ENCODE peak calls at places on chromosomes 5 and 9, in seven cellular contexts. U, B, T, K, G, A and W are unnamed samples.

GRCh38 chr9:7259544-7260241 is 501.9 kb downstream of the KDM4C start:
- DNase-seq in U (no peak), B (no peak), T (no peak), K (peak; percentile 43), G (no peak), A (peak; percentile 8), W (no peak)

GRCh38 chr9:5790923-5791322 is 42.0 kb downstream of the ERMP1 start:
- DNase-seq in U (no peak), B (no peak), T (no peak), K (no peak), G (no peak), A (no peak), W (no peak)

GRCh38 chr9:114775981-114776380 is 29.9 kb downstream of the TNFSF15 start:
- DNase-seq in U (no peak), B (no peak), T (no peak), K (peak; percentile 54), G (no peak), A (no peak), W (no peak)

GRCh38 chr5:79759436-79759835 is 69.8 kb downstream of the CMYA5 start:
- DNase-seq in U (peak; percentile 11), B (peak; percentile 74), T (no peak), K (no peak), G (no peak), A (no peak), W (no peak)

GRCh38 chr5:115627295-115627825 is 1.5 kb upstream of the TMED7 start:
- DNase-seq in U (no peak), B (no peak), T (no peak), K (no peak), G (no peak), A (no peak), W (no peak)

GRCh38 chr9:126615791-126616447 is 2.2 kb downstream of the LMX1B start:
- DNase-seq in U (no peak), B (no peak), T (peak; percentile 56), K (peak; percentile 68), G (no peak), A (no peak), W (no peak)

GRCh38 chr9:34333836-34334235 is 4.5 kb downstream of the NUDT2 start:
- DNase-seq in U (no peak), B (no peak), T (no peak), K (no peak), G (no peak), A (no peak), W (no peak)

GRCh38 chr9:116900543-116900942 is 213.4 kb downstream of the TRIM32 start:
- DNase-seq in U (no peak), B (no peak), T (peak; percentile 50), K (no peak), G (no peak), A (no peak), W (no peak)

GRCh38 chr5:32390819-32391591 is 53.5 kb downstream of the ZFR start:
- DNase-seq in U (peak; percentile 93), B (peak; percentile 95), T (no peak), K (no peak), G (no peak), A (peak; percentile 95), W (no peak)

GRCh38 chr5:169873642-169874041 is 106.7 kb downstream of the INSYN2B start:
- DNase-seq in U (peak; percentile 45), B (peak; percentile 67), T (no peak), K (no peak), G (no peak), A (peak; percentile 3), W (no peak)

GRCh38 chr9:91199739-91200497 is 161.8 kb downstream of the AUH start:
- DNase-seq in U (no peak), B (no peak), T (no peak), K (no peak), G (no peak), A (no peak), W (no peak)

GRCh38 chr9:79301549-79301948 is 270.2 kb upstream of the TLE4 start:
- DNase-seq in U (no peak), B (no peak), T (no peak), K (peak; percentile 44), G (no peak), A (peak; percentile 1), W (no peak)
- H2BK120ac ChIP-seq in U (no peak overlapping the region), B (no peak overlapping the region), T (no peak overlapping the region), K (no peak overlapping the region), G (no peak overlapping the region), A (no peak overlapping the region), W (no peak overlapping the region)

GRCh38 chr5:141393267-141393666 is 834 bp downstream of the PCDHGA8 start:
- DNase-seq in U (no peak), B (no peak), T (no peak), K (no peak), G (no peak), A (no peak), W (no peak)

GRCh38 chr5:141384471-141385267 is 2.1 kb downstream of the PCDHGA7 start:
- DNase-seq in U (no peak), B (no peak), T (no peak), K (no peak), G (no peak), A (no peak), W (no peak)

GRCh38 chr5:141392429-141393198 is at the start of gene PCDHGA8:
- DNase-seq in U (no peak), B (peak; percentile 49), T (no peak), K (no peak), G (no peak), A (no peak), W (no peak)

GRCh38 chr5:141389153-141390042 is 1.9 kb downstream of the PCDHGB4 start:
- DNase-seq in U (no peak), B (no peak), T (no peak), K (no peak), G (no peak), A (no peak), W (no peak)

GRCh38 chr5:141388661-141389060 is 1.2 kb downstream of the PCDHGB4 start:
- DNase-seq in U (no peak), B (no peak), T (no peak), K (no peak), G (no peak), A (no peak), W (no peak)
- H2BK120ac ChIP-seq in U (no peak overlapping the region), B (no peak overlapping the region), T (no peak overlapping the region), K (no peak overlapping the region), G (no peak overlapping the region), A (no peak overlapping the region), W (no peak overlapping the region)

GRCh38 chr9:130150779-130151381 is 21.3 kb upstream of the NCS1 start:
- DNase-seq in U (peak; percentile 60), B (peak; percentile 74), T (no peak), K (peak; percentile 86), G (no peak), A (peak; percentile 73), W (no peak)
- H2BK120ac ChIP-seq in U (no peak overlapping the region), B (peak overlapping the region; percentile 89), T (no peak overlapping the region), K (no peak overlapping the region), G (no peak overlapping the region), A (peak overlapping the region; percentile 100), W (no peak overlapping the region)

GRCh38 chr9:17130725-17131124 is 4.1 kb upstream of the CNTLN start:
- DNase-seq in U (no peak), B (no peak), T (no peak), K (no peak), G (no peak), A (no peak), W (no peak)
- H2BK120ac ChIP-seq in U (no peak overlapping the region), B (no peak overlapping the region), T (no peak overlapping the region), K (no peak overlapping the region), G (no peak overlapping the region), A (no peak overlapping the region), W (no peak overlapping the region)

GRCh38 chr5:130243641-130244040 is 339.4 kb downstream of the CHSY3 start:
- DNase-seq in U (no peak), B (no peak), T (peak; percentile 35), K (peak; percentile 48), G (no peak), A (no peak), W (no peak)
- H2BK120ac ChIP-seq in U (no peak overlapping the region), B (no peak overlapping the region), T (no peak overlapping the region), K (no peak overlapping the region), G (no peak overlapping the region), A (no peak overlapping the region), W (no peak overlapping the region)

GRCh38 chr5:60229786-60230185 is 336.3 kb upstream of the PDE4D start:
- DNase-seq in U (no peak), B (no peak), T (no peak), K (no peak), G (no peak), A (no peak), W (no peak)

GRCh38 chr5:60228676-60229075 is 335.1 kb upstream of the PDE4D start:
- DNase-seq in U (no peak), B (no peak), T (no peak), K (no peak), G (no peak), A (no peak), W (no peak)

DNA sequence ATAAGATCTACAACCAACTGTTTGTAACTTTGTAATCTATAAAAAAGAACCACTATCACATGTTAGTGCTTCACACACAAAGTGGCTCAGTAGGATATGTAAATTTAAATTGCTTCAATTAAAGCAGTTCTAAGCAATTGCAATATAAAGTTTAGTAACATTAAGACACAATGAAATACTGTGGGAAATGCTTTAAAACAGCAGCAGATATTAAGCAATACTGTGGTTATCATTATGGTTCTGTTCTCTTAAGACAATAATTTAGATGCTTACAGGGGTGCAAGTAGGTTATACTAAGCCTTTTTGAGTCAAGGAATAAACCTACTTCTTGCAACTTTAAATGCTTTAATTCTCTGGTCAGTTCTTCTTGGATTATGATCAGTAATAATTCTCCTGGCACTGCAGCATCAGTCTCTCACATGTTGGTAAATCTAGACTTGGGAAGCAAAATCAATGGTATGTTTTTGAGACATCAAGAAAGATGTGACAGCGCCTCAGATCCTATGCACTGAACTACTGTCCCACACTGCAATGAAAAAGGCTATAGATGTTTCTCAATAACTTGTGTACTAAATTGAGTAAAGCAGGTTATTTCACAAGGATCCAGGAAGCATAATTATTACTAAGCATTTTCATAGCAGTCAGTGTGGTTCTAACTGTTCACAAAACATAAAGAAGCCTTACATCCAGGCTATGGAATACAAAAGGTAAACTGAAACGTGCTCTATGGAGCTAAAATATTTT is 338.7 kb upstream of the PDE4D start:
- DNase-seq in U (no peak), B (no peak), T (no peak), K (no peak), G (no peak), A (no peak), W (no peak)
- H2BK120ac ChIP-seq in U (no peak overlapping the region), B (no peak overlapping the region), T (no peak overlapping the region), K (no peak overlapping the region), G (no peak overlapping the region), A (no peak overlapping the region), W (no peak overlapping the region)

GRCh38 chr9:82021198-82021597 is 32.6 kb downstream of the SPATA31D1 start:
- DNase-seq in U (peak; percentile 81), B (peak; percentile 98), T (no peak), K (peak; percentile 12), G (no peak), A (peak; percentile 20), W (no peak)
- H2BK120ac ChIP-seq in U (no peak overlapping the region), B (peak overlapping the region; percentile 98), T (no peak overlapping the region), K (no peak overlapping the region), G (no peak overlapping the region), A (peak overlapping the region; percentile 90), W (no peak overlapping the region)